ENCODE peak calls at places on chromosomes 1 and 21, in four cellular contexts. One of them, this sample, is unnamed.

GRCh38 chr1:8625981-8626898 is 191.2 kb downstream of the RERE start:
- DNase-seq in lower lobe of right lung: no peak
- DNase-seq in AG10803: peak
- DNase-seq in astrocyte of the cerebellum: peak
- DNase-seq in this sample: peak

GRCh38 chr1:212669102-212669501 is 30.5 kb downstream of the BATF3 start:
- DNase-seq in astrocyte of the cerebellum: no peak
- DNase-seq in AG10803: peak
- DNase-seq in lower lobe of right lung: no peak
- DNase-seq in this sample: peak

GRCh38 chr1:182781849-182782586 is 7.6 kb upstream of the NPL start:
- DNase-seq in astrocyte of the cerebellum: no peak
- DNase-seq in lower lobe of right lung: peak
- DNase-seq in AG10803: peak
- DNase-seq in this sample: peak

GRCh38 chr1:237713886-237714285 is 176.8 kb downstream of the ZP4 start:
- DNase-seq in astrocyte of the cerebellum: no peak
- DNase-seq in AG10803: no peak
- DNase-seq in lower lobe of right lung: no peak
- DNase-seq in this sample: no peak

GRCh38 chr1:152961201-152961891 is 9.1 kb upstream of the SPRR4 start:
- DNase-seq in astrocyte of the cerebellum: no peak
- DNase-seq in AG10803: no peak
- DNase-seq in lower lobe of right lung: no peak
- DNase-seq in this sample: no peak

GRCh38 chr1:39431927-39432326 is 59.5 kb upstream of the BMP8A start:
- DNase-seq in astrocyte of the cerebellum: no peak
- DNase-seq in lower lobe of right lung: no peak
- DNase-seq in AG10803: no peak
- DNase-seq in this sample: no peak

GRCh38 chr1:29238601-29238964 is 2.3 kb downstream of the PTPRU start:
- DNase-seq in AG10803: no peak
- DNase-seq in lower lobe of right lung: no peak
- DNase-seq in astrocyte of the cerebellum: no peak
- DNase-seq in this sample: peak

GRCh38 chr1:77762072-77762476 is 2.4 kb upstream of the USP33 start:
- DNase-seq in lower lobe of right lung: no peak
- DNase-seq in AG10803: peak
- DNase-seq in astrocyte of the cerebellum: no peak
- DNase-seq in this sample: peak

GRCh38 chr21:30349572-30349971 is 1.2 kb upstream of the KRTAP23-1 start:
- DNase-seq in lower lobe of right lung: no peak
- DNase-seq in astrocyte of the cerebellum: peak
- DNase-seq in AG10803: no peak
- DNase-seq in this sample: no peak

GRCh38 chr1:168112673-168113305 is 23.9 kb downstream of the GPR161 start:
- DNase-seq in astrocyte of the cerebellum: peak
- DNase-seq in lower lobe of right lung: no peak
- DNase-seq in AG10803: peak
- DNase-seq in this sample: no peak

GRCh38 chr1:51570063-51570720 is 46.7 kb upstream of the OSBPL9 start:
- DNase-seq in astrocyte of the cerebellum: no peak
- DNase-seq in AG10803: no peak
- DNase-seq in lower lobe of right lung: no peak
- DNase-seq in this sample: no peak

GRCh38 chr1:181557313-181557712 is 74.0 kb downstream of the CACNA1E start:
- DNase-seq in astrocyte of the cerebellum: no peak
- DNase-seq in AG10803: no peak
- DNase-seq in lower lobe of right lung: no peak
- DNase-seq in this sample: no peak

GRCh38 chr1:181551249-181551648 is 67.9 kb downstream of the CACNA1E start:
- DNase-seq in AG10803: peak
- DNase-seq in astrocyte of the cerebellum: no peak
- DNase-seq in lower lobe of right lung: no peak
- DNase-seq in this sample: no peak

GRCh38 chr1:181558416-181558815 is 75.1 kb downstream of the CACNA1E start:
- DNase-seq in AG10803: no peak
- DNase-seq in astrocyte of the cerebellum: no peak
- DNase-seq in lower lobe of right lung: no peak
- DNase-seq in this sample: no peak

GRCh38 chr1:181556606-181557005 is 73.3 kb downstream of the CACNA1E start:
- DNase-seq in lower lobe of right lung: no peak
- DNase-seq in astrocyte of the cerebellum: no peak
- DNase-seq in AG10803: no peak
- DNase-seq in this sample: no peak

GRCh38 chr1:181554465-181554864 is 71.1 kb downstream of the CACNA1E start:
- DNase-seq in astrocyte of the cerebellum: no peak
- DNase-seq in lower lobe of right lung: no peak
- DNase-seq in AG10803: no peak
- DNase-seq in this sample: no peak
- TF ChIP-seq CTCF in astrocyte of the cerebellum: no peak
- TF ChIP-seq CTCF in lower lobe of right lung: no peak
- TF ChIP-seq CTCF in AG10803: no peak
- TF ChIP-seq CTCF in this sample: no peak

GRCh38 chr1:25813734-25814471 is 5.9 kb upstream of the MTFR1L start:
- DNase-seq in astrocyte of the cerebellum: no peak
- DNase-seq in lower lobe of right lung: no peak
- DNase-seq in AG10803: no peak
- DNase-seq in this sample: no peak
- TF ChIP-seq CTCF in astrocyte of the cerebellum: no peak
- TF ChIP-seq CTCF in lower lobe of right lung: no peak
- TF ChIP-seq CTCF in AG10803: no peak
- TF ChIP-seq CTCF in this sample: no peak

GRCh38 chr1:110210604-110211502 is 739 bp downstream of the KCNC4 start:
- DNase-seq in AG10803: peak
- DNase-seq in lower lobe of right lung: peak
- DNase-seq in astrocyte of the cerebellum: no peak
- DNase-seq in this sample: no peak

GRCh38 chr1:110211503-110212164 is 1.5 kb downstream of the KCNC4 start:
- DNase-seq in astrocyte of the cerebellum: no peak
- DNase-seq in lower lobe of right lung: peak
- DNase-seq in AG10803: no peak
- DNase-seq in this sample: no peak

GRCh38 chr1:110213143-110213540 is 3.0 kb downstream of the KCNC4 start:
- DNase-seq in astrocyte of the cerebellum: no peak
- DNase-seq in AG10803: no peak
- DNase-seq in lower lobe of right lung: no peak
- DNase-seq in this sample: no peak

GRCh38 chr1:110214454-110215404 is 4.6 kb downstream of the KCNC4 start:
- DNase-seq in astrocyte of the cerebellum: no peak
- DNase-seq in lower lobe of right lung: no peak
- DNase-seq in AG10803: peak
- DNase-seq in this sample: no peak

GRCh38 chr1:110212165-110213142 is 2.3 kb downstream of the KCNC4 start:
- DNase-seq in astrocyte of the cerebellum: no peak
- DNase-seq in lower lobe of right lung: no peak
- DNase-seq in AG10803: no peak
- DNase-seq in this sample: no peak
- TF ChIP-seq CTCF in astrocyte of the cerebellum: no peak
- TF ChIP-seq CTCF in lower lobe of right lung: no peak
- TF ChIP-seq CTCF in AG10803: no peak
- TF ChIP-seq CTCF in this sample: no peak

DNA sequence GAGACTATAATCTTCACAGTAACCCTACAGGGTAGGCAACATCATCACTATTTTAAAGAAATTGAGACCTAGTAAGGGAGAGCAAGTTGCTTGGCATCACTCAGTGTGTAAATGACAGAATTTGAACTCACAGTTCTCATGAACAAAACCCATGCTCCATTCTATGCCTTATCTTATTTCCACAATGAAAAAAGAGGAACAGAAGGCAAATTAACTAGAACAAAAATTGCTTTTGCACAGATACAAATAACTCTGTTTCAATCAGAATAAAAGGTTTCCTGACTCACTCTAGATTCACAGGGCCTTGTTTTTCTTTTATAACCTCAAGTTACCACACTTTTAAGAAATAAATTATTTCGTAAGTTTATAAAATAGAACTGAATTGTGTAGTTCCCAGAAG is 90.1 kb downstream of the UCHL5 start:
- DNase-seq in astrocyte of the cerebellum: no peak
- DNase-seq in AG10803: no peak
- DNase-seq in lower lobe of right lung: no peak
- DNase-seq in this sample: peak
- TF ChIP-seq CTCF in astrocyte of the cerebellum: no peak
- TF ChIP-seq CTCF in AG10803: no peak
- TF ChIP-seq CTCF in lower lobe of right lung: no peak
- TF ChIP-seq CTCF in this sample: no peak

GRCh38 chr1:59520759-59521442 is 224.0 kb downstream of the FGGY start:
- DNase-seq in astrocyte of the cerebellum: no peak
- DNase-seq in AG10803: peak
- DNase-seq in lower lobe of right lung: no peak
- DNase-seq in this sample: peak
- TF ChIP-seq CTCF in astrocyte of the cerebellum: no peak
- TF ChIP-seq CTCF in AG10803: no peak
- TF ChIP-seq CTCF in lower lobe of right lung: no peak
- TF ChIP-seq CTCF in this sample: no peak

GRCh38 chr1:204623894-204624361 is 61.6 kb downstream of the LRRN2 start:
- DNase-seq in lower lobe of right lung: no peak
- DNase-seq in astrocyte of the cerebellum: no peak
- DNase-seq in AG10803: no peak
- DNase-seq in this sample: no peak
- TF ChIP-seq CTCF in lower lobe of right lung: no peak
- TF ChIP-seq CTCF in astrocyte of the cerebellum: no peak
- TF ChIP-seq CTCF in AG10803: no peak
- TF ChIP-seq CTCF in this sample: peak

GRCh38 chr1:156727914-156728598 is at the start of gene METTL25B:
- DNase-seq in AG10803: peak
- DNase-seq in astrocyte of the cerebellum: peak
- DNase-seq in lower lobe of right lung: peak
- DNase-seq in this sample: peak
- TF ChIP-seq CTCF in AG10803: no peak
- TF ChIP-seq CTCF in astrocyte of the cerebellum: no peak
- TF ChIP-seq CTCF in lower lobe of right lung: no peak
- TF ChIP-seq CTCF in this sample: no peak

This sample was measured in foreskin fibroblast.